ENCODE peak calls at places on chromosomes 2 and 18, in seven cellular contexts. One of them, this sample, is unnamed.

GRCh38 chr18:48441405-48441881 is 32.3 kb upstream of the ZBTB7C start:
- DNase-seq in GM23248: peak
- DNase-seq in hepatocyte: no peak
- DNase-seq in mammary epithelial cell: no peak
- DNase-seq in K562: no peak
- DNase-seq in MM.1S: no peak
- DNase-seq in PC-3: no peak
- DNase-seq in this sample: peak

GRCh38 chr2:126627623-126628022 is 28.3 kb upstream of the GYPC start:
- DNase-seq in GM23248: no peak
- DNase-seq in hepatocyte: no peak
- DNase-seq in mammary epithelial cell: no peak
- DNase-seq in K562: no peak
- DNase-seq in MM.1S: no peak
- DNase-seq in PC-3: no peak
- DNase-seq in this sample: no peak

GRCh38 chr2:213316001-213316735 is 31.9 kb downstream of the SPAG16 start:
- DNase-seq in GM23248: peak
- DNase-seq in hepatocyte: no peak
- DNase-seq in mammary epithelial cell: peak
- DNase-seq in K562: no peak
- DNase-seq in MM.1S: no peak
- DNase-seq in PC-3: peak
- DNase-seq in this sample: no peak

GRCh38 chr2:241011296-241011600 is 12.8 kb downstream of the SNED1 start:
- DNase-seq in GM23248: no peak
- DNase-seq in hepatocyte: peak
- DNase-seq in mammary epithelial cell: no peak
- DNase-seq in K562: no peak
- DNase-seq in MM.1S: no peak
- DNase-seq in PC-3: no peak
- DNase-seq in this sample: no peak

GRCh38 chr2:99865818-99866676 is 276.3 kb downstream of the AFF3 start:
- DNase-seq in GM23248: peak
- DNase-seq in hepatocyte: no peak
- DNase-seq in mammary epithelial cell: no peak
- DNase-seq in K562: no peak
- DNase-seq in MM.1S: no peak
- DNase-seq in PC-3: no peak
- DNase-seq in this sample: no peak

GRCh38 chr2:88060907-88061275 is 5.3 kb upstream of the KRCC1 start:
- DNase-seq in GM23248: no peak
- DNase-seq in hepatocyte: no peak
- DNase-seq in mammary epithelial cell: no peak
- DNase-seq in K562: no peak
- DNase-seq in MM.1S: no peak
- DNase-seq in PC-3: no peak
- DNase-seq in this sample: no peak

GRCh38 chr2:66433945-66434678 is 813 bp upstream of the MEIS1 start:
- DNase-seq in GM23248: peak
- DNase-seq in hepatocyte: peak
- DNase-seq in mammary epithelial cell: peak
- DNase-seq in K562: peak
- DNase-seq in MM.1S: peak
- DNase-seq in PC-3: peak
- DNase-seq in this sample: peak

GRCh38 chr18:35688757-35689156 is 107.2 kb downstream of the GALNT1 start:
- DNase-seq in GM23248: no peak
- DNase-seq in hepatocyte: no peak
- DNase-seq in mammary epithelial cell: peak
- DNase-seq in K562: peak
- DNase-seq in MM.1S: peak
- DNase-seq in PC-3: no peak
- DNase-seq in this sample: no peak

GRCh38 chr2:237152361-237152760 is 66.7 kb downstream of the COPS8 start:
- DNase-seq in GM23248: peak
- DNase-seq in hepatocyte: no peak
- DNase-seq in mammary epithelial cell: no peak
- DNase-seq in K562: no peak
- DNase-seq in MM.1S: no peak
- DNase-seq in PC-3: no peak
- DNase-seq in this sample: no peak

GRCh38 chr2:45433363-45433762 is 177.7 kb downstream of the SRBD1 start:
- DNase-seq in GM23248: no peak
- DNase-seq in hepatocyte: no peak
- DNase-seq in mammary epithelial cell: no peak
- DNase-seq in K562: no peak
- DNase-seq in MM.1S: no peak
- DNase-seq in PC-3: peak
- DNase-seq in this sample: no peak

GRCh38 chr2:112121682-112122254 is 16.4 kb upstream of the FBLN7 start:
- DNase-seq in GM23248: peak
- DNase-seq in hepatocyte: peak
- DNase-seq in mammary epithelial cell: peak
- DNase-seq in K562: no peak
- DNase-seq in MM.1S: peak
- DNase-seq in PC-3: peak
- DNase-seq in this sample: peak

GRCh38 chr2:9793156-9793917 is 49.9 kb upstream of the TAF1B start:
- DNase-seq in GM23248: no peak
- DNase-seq in hepatocyte: no peak
- DNase-seq in mammary epithelial cell: no peak
- DNase-seq in K562: no peak
- DNase-seq in MM.1S: no peak
- DNase-seq in PC-3: no peak
- DNase-seq in this sample: no peak

GRCh38 chr2:102803897-102804217 is 42.0 kb downstream of the TMEM182 start:
- DNase-seq in GM23248: no peak
- DNase-seq in hepatocyte: no peak
- DNase-seq in mammary epithelial cell: peak
- DNase-seq in K562: no peak
- DNase-seq in MM.1S: no peak
- DNase-seq in PC-3: no peak
- DNase-seq in this sample: no peak

GRCh38 chr2:73981081-73981968 is 3.4 kb upstream of the TET3 start:
- DNase-seq in GM23248: peak
- DNase-seq in hepatocyte: peak
- DNase-seq in mammary epithelial cell: peak
- DNase-seq in K562: peak
- DNase-seq in MM.1S: no peak
- DNase-seq in PC-3: peak
- DNase-seq in this sample: no peak

GRCh38 chr18:59634096-59634495 is 63.1 kb downstream of the CCBE1 start:
- DNase-seq in GM23248: peak
- DNase-seq in hepatocyte: no peak
- DNase-seq in mammary epithelial cell: no peak
- DNase-seq in K562: no peak
- DNase-seq in MM.1S: no peak
- DNase-seq in PC-3: no peak
- DNase-seq in this sample: no peak

GRCh38 chr2:33411765-33412164 is 64.7 kb upstream of the RASGRP3 start:
- DNase-seq in GM23248: peak
- DNase-seq in hepatocyte: peak
- DNase-seq in mammary epithelial cell: no peak
- DNase-seq in K562: no peak
- DNase-seq in MM.1S: no peak
- DNase-seq in PC-3: peak
- DNase-seq in this sample: no peak

GRCh38 chr2:112843288-112843687 is 6.7 kb upstream of the IL1B start:
- DNase-seq in GM23248: no peak
- DNase-seq in hepatocyte: no peak
- DNase-seq in mammary epithelial cell: no peak
- DNase-seq in K562: no peak
- DNase-seq in MM.1S: no peak
- DNase-seq in PC-3: no peak
- DNase-seq in this sample: no peak

DNA sequence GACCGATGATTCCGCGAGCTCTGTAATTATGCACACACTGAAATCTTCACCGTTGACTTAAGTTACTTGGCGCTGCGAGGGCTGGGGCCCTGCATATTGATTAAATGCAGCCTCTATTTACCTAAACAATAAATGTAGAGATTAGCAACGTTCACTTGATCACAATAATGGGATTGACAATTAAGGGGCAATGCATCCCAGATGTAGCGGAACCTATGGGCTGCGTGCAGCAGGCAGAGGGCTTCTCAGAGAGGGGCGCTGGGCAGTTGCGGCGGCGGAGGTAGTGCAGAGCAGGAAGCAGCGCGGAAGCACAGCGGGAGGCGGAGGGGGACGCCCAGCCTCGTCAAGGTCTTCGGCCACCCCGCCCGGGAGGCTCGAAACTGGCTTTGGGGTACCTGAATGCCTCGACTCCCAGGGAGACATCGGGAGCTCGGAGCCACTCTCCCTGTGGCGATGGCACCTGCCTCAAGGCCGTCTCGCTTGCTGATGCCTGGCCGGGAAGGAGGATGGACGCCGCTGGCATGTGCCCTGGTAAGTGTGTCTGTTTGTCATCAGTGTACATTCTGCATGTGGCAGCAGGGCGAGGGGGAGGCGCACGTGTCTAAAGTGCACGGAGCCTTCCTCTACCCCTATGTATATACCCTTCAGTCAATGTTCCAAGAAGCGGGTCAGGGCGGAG is 7.7 kb upstream of the SP9 start:
- DNase-seq in GM23248: no peak
- DNase-seq in hepatocyte: no peak
- DNase-seq in mammary epithelial cell: no peak
- DNase-seq in K562: no peak
- DNase-seq in MM.1S: no peak
- DNase-seq in PC-3: no peak
- DNase-seq in this sample: no peak
- TF ChIP-seq EZH2 in GM23248: no peak
- TF ChIP-seq EZH2 in hepatocyte: peak
- TF ChIP-seq EZH2 in mammary epithelial cell: peak
- TF ChIP-seq EZH2 in K562: no peak
- TF ChIP-seq EZH2 in MM.1S: no peak
- TF ChIP-seq EZH2 in PC-3: no peak
- TF ChIP-seq EZH2 in this sample: peak

GRCh38 chr2:72211359-72211758 is 63.7 kb upstream of the CYP26B1 start:
- DNase-seq in GM23248: peak
- DNase-seq in hepatocyte: no peak
- DNase-seq in mammary epithelial cell: peak
- DNase-seq in K562: no peak
- DNase-seq in MM.1S: no peak
- DNase-seq in PC-3: peak
- DNase-seq in this sample: no peak

GRCh38 chr2:72210470-72210869 is 62.8 kb upstream of the CYP26B1 start:
- DNase-seq in GM23248: no peak
- DNase-seq in hepatocyte: no peak
- DNase-seq in mammary epithelial cell: peak
- DNase-seq in K562: no peak
- DNase-seq in MM.1S: no peak
- DNase-seq in PC-3: peak
- DNase-seq in this sample: no peak

GRCh38 chr2:72211777-72212515 is 64.3 kb upstream of the CYP26B1 start:
- DNase-seq in GM23248: peak
- DNase-seq in hepatocyte: no peak
- DNase-seq in mammary epithelial cell: no peak
- DNase-seq in K562: no peak
- DNase-seq in MM.1S: no peak
- DNase-seq in PC-3: no peak
- DNase-seq in this sample: no peak

GRCh38 chr2:72220170-72220569 is 72.5 kb upstream of the CYP26B1 start:
- DNase-seq in GM23248: no peak
- DNase-seq in hepatocyte: no peak
- DNase-seq in mammary epithelial cell: no peak
- DNase-seq in K562: peak
- DNase-seq in MM.1S: no peak
- DNase-seq in PC-3: peak
- DNase-seq in this sample: no peak

DNA sequence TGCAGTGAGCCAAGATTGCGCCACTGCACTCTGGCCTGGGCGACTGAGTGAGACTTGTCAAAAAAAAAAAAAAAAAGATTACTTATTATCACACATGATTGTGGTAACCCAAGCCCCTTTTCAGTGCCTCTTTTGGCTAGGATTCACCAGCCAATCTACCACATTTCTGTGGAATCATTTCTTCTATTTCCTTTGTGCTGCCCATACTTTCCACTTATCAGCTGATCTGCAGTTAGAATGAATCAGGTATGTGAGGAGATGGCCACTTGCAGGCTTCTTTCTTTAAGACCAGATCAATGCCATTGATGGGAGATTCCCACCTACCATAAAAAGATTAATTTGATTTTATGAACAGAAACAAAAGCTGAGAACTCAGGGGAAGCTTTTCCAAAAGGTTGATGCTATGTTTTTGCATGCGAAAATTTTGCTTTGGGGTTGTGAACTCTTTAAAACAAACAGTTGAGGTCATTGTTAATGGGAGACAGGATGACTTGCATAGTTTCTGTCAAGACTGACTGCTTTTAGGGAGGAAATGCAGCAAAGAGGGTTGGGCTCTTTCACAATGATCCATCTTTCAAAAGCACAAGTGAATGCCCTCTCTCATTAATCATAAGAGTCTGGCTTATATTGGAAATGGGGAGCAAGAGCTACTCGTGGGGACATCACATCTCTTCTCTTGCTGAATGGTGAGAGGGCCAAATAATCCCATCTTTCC is 66.9 kb upstream of the CYP26B1 start:
- DNase-seq in GM23248: peak
- DNase-seq in hepatocyte: no peak
- DNase-seq in mammary epithelial cell: peak
- DNase-seq in K562: no peak
- DNase-seq in MM.1S: no peak
- DNase-seq in PC-3: peak
- DNase-seq in this sample: peak
- H3K4me3 ChIP-seq in GM23248: no peak
- H3K4me3 ChIP-seq in hepatocyte: no peak
- H3K4me3 ChIP-seq in mammary epithelial cell: no peak
- H3K4me3 ChIP-seq in K562: no peak
- H3K4me3 ChIP-seq in MM.1S: no peak
- H3K4me3 ChIP-seq in PC-3: no peak
- H3K4me3 ChIP-seq in this sample: no peak

GRCh38 chr2:98825404-98825803 is 94.5 kb upstream of the MGAT4A start:
- DNase-seq in GM23248: no peak
- DNase-seq in hepatocyte: no peak
- DNase-seq in mammary epithelial cell: no peak
- DNase-seq in K562: no peak
- DNase-seq in MM.1S: no peak
- DNase-seq in PC-3: no peak
- DNase-seq in this sample: no peak
- TF ChIP-seq EZH2 in GM23248: no peak
- TF ChIP-seq EZH2 in hepatocyte: no peak
- TF ChIP-seq EZH2 in mammary epithelial cell: no peak
- TF ChIP-seq EZH2 in K562: no peak
- TF ChIP-seq EZH2 in MM.1S: no peak
- TF ChIP-seq EZH2 in PC-3: no peak
- TF ChIP-seq EZH2 in this sample: no peak

DNA sequence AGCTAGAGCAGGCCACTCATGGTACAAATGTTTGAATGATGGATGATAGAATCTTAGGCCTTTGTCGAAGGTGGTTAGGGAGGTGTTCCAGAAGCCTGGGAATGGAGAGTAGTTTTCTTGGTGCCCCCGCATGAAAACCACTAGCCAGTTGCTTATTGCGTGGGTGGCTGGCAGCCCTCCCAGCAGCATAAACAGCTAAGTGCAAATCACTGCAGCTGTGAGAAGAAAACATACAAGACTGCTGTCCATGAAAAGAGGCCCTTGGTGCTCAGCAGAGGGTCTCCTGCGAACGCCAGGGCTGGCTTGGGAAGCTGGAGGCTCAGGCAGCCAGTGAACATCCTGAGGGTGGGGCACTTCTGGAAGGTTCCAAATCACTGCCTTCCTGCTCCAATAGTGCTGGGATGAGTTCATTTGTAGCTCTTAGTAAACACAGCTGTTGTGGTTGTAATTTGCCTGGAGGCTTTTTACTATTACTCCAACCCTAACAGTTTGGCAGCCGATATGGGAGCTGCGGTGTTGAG is 118.8 kb downstream of the MGAT5 start:
- DNase-seq in GM23248: peak
- DNase-seq in hepatocyte: peak
- DNase-seq in mammary epithelial cell: peak
- DNase-seq in K562: no peak
- DNase-seq in MM.1S: no peak
- DNase-seq in PC-3: peak
- DNase-seq in this sample: no peak
- H3K4me3 ChIP-seq in GM23248: no peak
- H3K4me3 ChIP-seq in hepatocyte: no peak
- H3K4me3 ChIP-seq in mammary epithelial cell: no peak
- H3K4me3 ChIP-seq in K562: no peak
- H3K4me3 ChIP-seq in MM.1S: no peak
- H3K4me3 ChIP-seq in PC-3: no peak
- H3K4me3 ChIP-seq in this sample: no peak

This sample was measured in endothelial cell of umbilical vein.